ENCODE peak calls at places on chromosome 12, in seven cellular contexts. I is breast epithelium; B is endodermal cell; T is SW480; K is HT-29; P is WTC11; L is activated T-helper 9 cell treated with anti-CD3 and anti-CD28 coated beads, Interleukin-2, amount 50 U/mL, for 16 hours. J is an unnamed sample.

GRCh38 chr12:10372534-10372931 is 17.3 kb downstream of the KLRK1 start:
- DNase-seq in B (peak; percentile 41), I (no peak), L (no peak), P (no peak), K (no peak), T (no peak), J (peak; percentile 65)

GRCh38 chr12:63918788-63919300 is 74.3 kb downstream of the SRGAP1 start:
- DNase-seq in K (peak; percentile 46), P (no peak), T (no peak), L (no peak), B (no peak), I (no peak), J (no peak)

GRCh38 chr12:79055926-79056674 is 191.5 kb downstream of the SYT1 start:
- DNase-seq in P (no peak), L (no peak), I (no peak), B (no peak), K (peak; percentile 30), T (no peak), J (no peak)

GRCh38 chr12:75814856-75815754 is 216.5 kb downstream of the PHLDA1 start:
- DNase-seq in B (no peak), I (no peak), K (peak; percentile 79), L (no peak), T (peak; percentile 39), P (no peak), J (no peak)

GRCh38 chr12:14714437-14714836 is 18.0 kb upstream of the GUCY2C start:
- DNase-seq in L (no peak), B (peak; percentile 60), K (no peak), P (peak; percentile 46), T (no peak), I (no peak), J (no peak)

GRCh38 chr12:69910739-69911138 is 85.7 kb downstream of the MYRFL start:
- DNase-seq in K (no peak), T (no peak), L (no peak), I (no peak), P (no peak), B (peak; percentile 83), J (no peak)

GRCh38 chr12:104573-105081 is 38.1 kb downstream of the IQSEC3 start:
- DNase-seq in K (no peak), I (no peak), T (peak; percentile 55), B (peak; percentile 66), P (peak; percentile 30), L (no peak), J (peak; percentile 34)

GRCh38 chr12:26691234-26691970 is 141.6 kb downstream of the ITPR2 start:
- DNase-seq in T (peak; percentile 94), L (no peak), B (peak; percentile 87), K (peak; percentile 66), P (peak; percentile 40), I (no peak), J (no peak)

GRCh38 chr12:63420206-63420644 is 248.1 kb downstream of the DPY19L2 start:
- DNase-seq in K (peak; percentile 37), B (peak; percentile 97), P (peak; percentile 80), T (peak; percentile 34), L (no peak), I (no peak), J (no peak)

GRCh38 chr12:92145481-92145730 is 240 bp downstream of the BTG1 start:
- DNase-seq in P (no peak), T (no peak), K (no peak), L (peak; percentile 44), B (no peak), I (no peak), J (no peak)

GRCh38 chr12:54984602-54985376 is at the start of gene TESPA1:
- DNase-seq in B (no peak), I (peak; percentile 21), K (no peak), P (no peak), L (peak; percentile 73), T (no peak), J (peak; percentile 90)

GRCh38 chr12:124025661-124026060 is 52.6 kb downstream of the ZNF664 start:
- DNase-seq in I (no peak), T (no peak), L (no peak), K (no peak), B (peak; percentile 91), P (peak; percentile 51), J (no peak)

GRCh38 chr12:126389215-126389841 is 1324.1 kb downstream of the AACS start:
- DNase-seq in L (no peak), P (no peak), K (no peak), B (no peak), I (no peak), T (no peak), J (no peak)

GRCh38 chr12:121812320-121812871 is 8.6 kb downstream of the SETD1B start:
- DNase-seq in L (no peak), K (peak; percentile 75), P (peak; percentile 86), B (peak; percentile 97), T (peak; percentile 13), I (no peak), J (no peak)

GRCh38 chr12:101779200-101779599 is 39.9 kb upstream of the SYCP3 start:
- DNase-seq in I (no peak), L (no peak), K (no peak), T (no peak), B (no peak), P (no peak), J (no peak)

GRCh38 chr12:119334459-119335170 is at the start of gene CCDC60:
- DNase-seq in L (no peak), I (no peak), K (no peak), P (peak; percentile 94), T (no peak), B (peak; percentile 98), J (no peak)

GRCh38 chr12:101901782-101902181 is 24.4 kb downstream of the DRAM1 start:
- DNase-seq in B (no peak), L (no peak), T (no peak), K (no peak), I (no peak), P (no peak), J (no peak)

GRCh38 chr12:71476513-71476912 is 36.9 kb downstream of the LGR5 start:
- DNase-seq in T (no peak), I (no peak), K (no peak), B (no peak), P (no peak), L (no peak), J (no peak)

GRCh38 chr12:29796823-29797263 is 13.1 kb upstream of the TMTC1 start:
- DNase-seq in T (no peak), K (peak; percentile 32), B (no peak), I (peak; percentile 47), P (no peak), L (no peak), J (no peak)

GRCh38 chr12:33967760-33968159 is 54.5 kb upstream of the ALG10 start:
- DNase-seq in L (no peak), P (no peak), T (no peak), K (no peak), I (no peak), B (no peak), J (no peak)

GRCh38 chr12:122976648-122976975 is 1.6 kb downstream of the OGFOD2 start:
- DNase-seq in L (no peak), P (no peak), I (no peak), T (no peak), K (no peak), B (peak; percentile 49), J (no peak)

GRCh38 chr12:96196781-96197180 is 2.6 kb downstream of the ELK3 start:
- DNase-seq in B (no peak), L (no peak), I (no peak), T (no peak), K (no peak), P (no peak), J (no peak)

GRCh38 chr12:103547929-103548328 is 39.1 kb upstream of the STAB2 start:
- DNase-seq in K (no peak), P (peak; percentile 24), B (peak; percentile 55), L (no peak), I (no peak), T (no peak), J (no peak)

GRCh38 chr12:113479578-113480335 is 8.1 kb upstream of the LHX5 start:
- DNase-seq in L (no peak), B (peak; percentile 97), T (no peak), P (peak; percentile 91), K (no peak), I (no peak), J (no peak)

J was measured in natural killer cell treated with Interleukin-12 subunit alpha and Interleukin-12 subunit beta and Interleukin-15 and Interleukin-18, amount 100 ng/mL, for 72 hours.